ENCODE peak calls at places on chromosome 4, in five cellular contexts. U is K562, H is SK-N-SH, S is GM12878, C is HepG2. G is an unnamed sample.

GRCh38 chr4:174318829-174319764 is 35.4 kb downstream of the CEP44 start:
- DNase-seq in S (no peak), H (peak), C (peak), U (peak), G (no peak)

GRCh38 chr4:74661427-74662171 is 132.7 kb downstream of the BTC start:
- DNase-seq in C (peak), S (no peak), H (no peak), U (no peak), G (no peak)

GRCh38 chr4:91288702-91289311 is 1015.0 kb upstream of the GRID2 start:
- DNase-seq in H (no peak), C (no peak), S (no peak), U (no peak), G (no peak)

GRCh38 chr4:186699298-186699697 is 24.4 kb downstream of the FAT1 start:
- DNase-seq in S (no peak), H (no peak), C (peak), U (no peak), G (no peak)

GRCh38 chr4:38150021-38150671 is 189.9 kb downstream of the PTTG2 start:
- DNase-seq in C (no peak), S (no peak), U (no peak), H (no peak), G (no peak)

GRCh38 chr4:6633091-6633906 is 7.2 kb upstream of the MRFAP1 start:
- DNase-seq in S (no peak), C (peak), H (no peak), U (no peak), G (no peak)

GRCh38 chr4:120990246-120990645 is 67.7 kb upstream of the PRDM5 start:
- DNase-seq in C (no peak), S (no peak), H (no peak), U (no peak), G (no peak)

GRCh38 chr4:77308843-77309242 is 151.8 kb downstream of the CCNG2 start:
- DNase-seq in C (peak), H (peak), U (peak), S (no peak), G (peak)

GRCh38 chr4:11149612-11150259 is 279.0 kb downstream of the HS3ST1 start:
- DNase-seq in H (no peak), U (no peak), S (no peak), C (no peak), G (no peak)

GRCh38 chr4:164937576-164938270 is 39.7 kb downstream of the TRIM61 start:
- DNase-seq in U (no peak), S (peak), H (no peak), C (peak), G (peak)

DNA sequence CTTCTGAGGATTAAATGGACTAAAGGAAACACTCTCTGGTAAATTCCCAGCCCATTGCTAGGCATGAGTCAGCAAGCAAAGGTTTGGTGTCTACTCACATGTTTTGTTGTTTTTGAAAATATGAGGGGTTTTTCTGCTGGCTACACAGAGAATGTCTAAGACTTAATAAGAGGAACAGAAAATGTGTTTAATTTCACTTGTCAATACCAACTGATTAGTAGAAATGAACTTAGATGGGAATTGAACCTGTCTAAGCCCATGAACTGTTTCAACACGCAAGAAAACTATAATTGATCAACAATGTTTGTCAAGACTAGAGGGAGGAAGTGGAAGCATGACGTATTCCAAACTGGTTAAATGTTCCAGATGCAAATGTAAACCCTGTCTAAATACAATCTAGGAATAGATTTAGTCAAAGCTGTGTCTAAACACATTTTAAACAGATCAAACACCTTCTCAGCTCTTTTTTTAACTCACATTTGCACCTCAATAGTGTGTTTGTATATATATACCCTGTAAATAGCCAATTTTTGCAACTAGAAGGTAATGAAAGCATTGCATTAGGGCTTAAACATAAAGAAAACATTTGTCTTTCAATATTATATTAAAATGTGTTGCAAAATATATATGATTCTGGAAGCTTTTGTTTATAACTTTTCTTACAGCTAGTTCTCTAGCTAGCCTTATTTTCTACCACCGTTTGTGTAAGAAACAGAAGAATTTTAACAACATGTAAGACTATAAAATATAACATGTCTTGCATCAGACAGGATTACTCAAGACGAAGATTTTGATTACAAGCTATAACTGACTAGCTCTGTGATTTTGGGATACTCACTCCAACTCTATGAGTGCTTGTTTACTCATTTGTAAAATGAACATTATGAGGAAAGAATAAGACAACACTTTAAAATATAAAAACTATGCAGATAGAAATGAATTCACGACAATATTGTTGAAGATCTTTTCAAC is 607.8 kb downstream of the FSTL5 start:
- DNase-seq in S (peak), U (no peak), C (no peak), H (no peak), G (no peak)
- TF ChIP-seq FOXM1 in S (peak), U (no peak), C (no peak), H (no peak), G (no peak)

GRCh38 chr4:100289980-100290379 is 99.7 kb upstream of the DDIT4L start:
- DNase-seq in U (no peak), H (no peak), C (no peak), S (no peak), G (no peak)

GRCh38 chr4:100288167-100288566 is 97.9 kb upstream of the DDIT4L start:
- DNase-seq in H (no peak), S (no peak), C (no peak), U (no peak), G (no peak)

GRCh38 chr4:100289530-100289888 is 99.2 kb upstream of the DDIT4L start:
- DNase-seq in S (no peak), C (no peak), H (no peak), U (no peak), G (no peak)

GRCh38 chr4:100287569-100287968 is 97.3 kb upstream of the DDIT4L start:
- DNase-seq in C (no peak), U (no peak), H (no peak), S (no peak), G (no peak)

DNA sequence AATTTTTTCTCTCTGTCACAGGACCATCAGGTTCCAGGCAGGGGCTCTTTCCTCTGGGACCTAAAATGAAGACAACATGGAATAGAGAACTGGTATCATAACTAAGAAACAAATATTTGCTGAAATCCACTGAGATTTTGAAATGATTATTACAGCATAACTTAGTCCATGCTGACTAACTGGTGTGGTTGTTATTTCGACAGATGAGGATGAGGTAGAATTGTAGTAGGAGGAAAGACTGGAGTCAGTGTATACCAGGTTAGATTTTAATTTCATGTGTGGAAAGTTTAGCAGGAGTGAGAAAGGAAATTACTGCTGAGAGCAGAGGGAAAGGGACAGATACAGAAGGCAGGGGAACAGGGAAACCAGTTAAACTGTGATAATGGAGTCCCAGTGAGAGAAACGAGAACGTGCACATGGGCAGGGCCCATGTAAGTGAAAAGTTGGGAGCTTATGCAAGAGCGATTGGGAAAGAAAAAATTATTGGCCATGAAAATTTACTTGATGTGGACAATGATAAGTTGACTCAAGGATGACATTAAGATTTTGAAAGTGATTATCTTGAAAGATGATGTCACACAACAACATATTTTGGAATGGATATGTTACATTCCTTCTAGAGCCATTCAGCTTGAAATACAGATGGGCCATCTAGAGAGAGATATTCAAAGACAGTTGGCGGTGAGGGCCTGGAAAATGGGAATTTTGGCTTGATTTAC is 98.7 kb upstream of the DDIT4L start:
- DNase-seq in H (no peak), C (no peak), S (no peak), U (no peak), G (no peak)
- TF ChIP-seq FOXM1 in H (no peak), C (no peak), S (no peak), U (no peak), G (no peak)

DNA sequence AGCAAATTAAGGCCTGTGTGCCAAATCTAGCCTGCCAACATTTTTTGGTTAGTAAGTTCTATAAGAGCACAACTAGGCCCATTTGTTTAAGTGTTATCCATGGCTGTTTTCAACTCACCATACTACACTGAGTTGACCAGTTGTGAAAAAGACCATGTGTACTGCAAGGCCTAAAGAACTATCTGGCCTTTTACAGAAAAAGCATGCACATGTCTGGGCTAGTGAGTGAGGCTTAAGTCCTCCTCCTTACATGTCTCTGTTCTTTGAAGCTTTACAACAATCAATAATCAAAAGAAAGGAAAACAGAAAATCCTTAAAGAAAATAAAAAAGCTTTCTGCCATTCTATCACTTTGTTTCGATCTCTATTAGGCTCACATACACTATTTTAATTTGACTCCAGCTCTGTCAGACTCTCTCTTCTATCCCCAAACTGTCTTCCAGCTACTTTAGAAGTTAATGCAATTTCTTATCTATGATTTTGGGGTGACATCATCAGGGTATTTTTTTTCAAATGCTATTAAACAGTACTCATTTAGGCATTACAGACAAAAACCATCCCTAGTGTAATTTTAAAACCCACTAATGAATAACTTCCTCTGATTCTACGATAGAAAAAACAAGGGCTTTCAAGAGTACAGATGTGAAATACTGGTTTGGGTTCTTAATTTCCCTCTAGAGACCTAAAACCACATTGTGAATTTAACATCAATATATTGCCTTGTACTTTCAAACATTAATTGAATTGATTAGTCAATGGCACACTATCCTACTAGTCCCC is 161.8 kb downstream of the MAB21L2 start:
- DNase-seq in U (no peak), H (peak), S (peak), C (no peak), G (no peak)
- TF ChIP-seq FOXM1 in U (no peak), H (no peak), S (no peak), C (no peak), G (no peak)

DNA sequence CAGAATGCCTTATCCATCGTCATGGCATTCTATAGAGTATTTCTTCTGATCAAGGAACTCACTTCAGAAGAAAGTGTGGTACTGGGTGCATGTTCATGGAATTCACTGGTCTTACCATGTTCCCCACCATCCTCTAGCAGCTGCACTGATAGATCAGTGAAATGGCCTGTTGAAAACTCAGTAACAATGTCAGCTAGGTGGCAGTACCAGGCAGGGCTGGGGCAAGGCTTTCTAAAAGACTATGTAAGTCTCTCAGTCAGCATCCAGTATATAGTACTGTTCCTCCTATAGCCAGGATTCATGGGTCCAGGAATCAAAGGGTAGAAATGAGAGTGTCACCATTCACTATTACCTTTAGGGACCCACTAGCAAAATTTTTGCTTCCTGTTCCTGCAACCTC is 15.8 kb upstream of the LDB2 start:
- DNase-seq in U (no peak), C (no peak), S (no peak), H (peak), G (no peak)
- TF ChIP-seq FOXM1 in U (no peak), C (no peak), S (no peak), H (no peak), G (no peak)